ENCODE peak calls at places on chromosomes 11 and 22, in five cellular contexts. T, J, H, M and N are unnamed samples.

GRCh38 chr22:19656541-19657251 is 57.6 kb upstream of the SEPTIN5 start:
- DNase-seq in H (no peak), J (no peak), M (no peak), T (no peak), N (no peak)

GRCh38 chr22:46696225-46696518 is 41.9 kb downstream of the CERK start:
- DNase-seq in M (no peak), T (no peak), H (no peak), J (no peak), N (no peak)

GRCh38 chr11:46541593-46542371 is 52.0 kb downstream of the AMBRA1 start:
- DNase-seq in M (no peak), T (peak), J (no peak), H (no peak), N (no peak)

GRCh38 chr11:94873910-94874575 is 99.3 kb downstream of the CWC15 start:
- DNase-seq in M (no peak), H (no peak), T (no peak), J (no peak), N (no peak)

GRCh38 chr11:116906479-116906878 is 69.1 kb upstream of the APOA1 start:
- DNase-seq in M (no peak), J (no peak), H (no peak), T (no peak), N (no peak)

GRCh38 chr11:76073716-76074115 is 132.6 kb downstream of the WNT11 start:
- DNase-seq in T (no peak), J (no peak), M (no peak), H (no peak), N (no peak)

GRCh38 chr22:35376728-35377472 is 4.0 kb upstream of the HMOX1 start:
- DNase-seq in J (peak), M (peak), H (peak), T (peak), N (peak)

GRCh38 chr11:106077609-106078517 is at the start of gene AASDHPPT:
- DNase-seq in T (no peak), H (peak), J (peak), M (peak), N (peak)

GRCh38 chr11:15897211-15897960 is 459.0 kb downstream of the SOX6 start:
- DNase-seq in M (no peak), T (no peak), H (no peak), J (peak), N (no peak)

GRCh38 chr11:75969626-75970308 is 154.8 kb downstream of the UVRAG start:
- DNase-seq in M (no peak), T (no peak), H (peak), J (peak), N (no peak)

GRCh38 chr11:120182790-120183491 is 27.9 kb upstream of the OAF start:
- DNase-seq in T (peak), J (no peak), M (peak), H (no peak), N (peak)

GRCh38 chr11:96211433-96211832 is 131.6 kb downstream of the MAML2 start:
- DNase-seq in J (no peak), H (no peak), M (no peak), T (no peak), N (no peak)

GRCh38 chr22:45893516-45893915 is 83.4 kb downstream of the WNT7B start:
- DNase-seq in H (no peak), J (no peak), M (no peak), T (no peak), N (no peak)

GRCh38 chr11:66727282-66727882 is 1.6 kb downstream of the SPTBN2 start:
- DNase-seq in H (no peak), T (no peak), M (no peak), J (peak), N (peak)

GRCh38 chr22:39306456-39307361 is 12.7 kb downstream of the RPL3 start:
- DNase-seq in J (no peak), M (peak), H (no peak), T (no peak), N (peak)

GRCh38 chr11:118679483-118679882 is at the start of gene TREH:
- DNase-seq in M (no peak), H (no peak), J (no peak), T (no peak), N (no peak)

GRCh38 chr11:133303262-133303661 is 229.0 kb downstream of the OPCML start:
- DNase-seq in M (no peak), T (no peak), H (no peak), J (no peak), N (no peak)

GRCh38 chr22:41146573-41146972 is 54.2 kb downstream of the EP300 start:
- DNase-seq in M (no peak), J (no peak), T (no peak), H (no peak), N (no peak)

GRCh38 chr22:46043816-46044717 is 67.1 kb upstream of the WNT7B start:
- DNase-seq in H (no peak), T (no peak), M (no peak), J (peak), N (no peak)

GRCh38 chr11:65810046-65810868 is 23.4 kb downstream of the OVOL1 start:
- DNase-seq in T (no peak), M (no peak), J (no peak), H (no peak), N (no peak)

GRCh38 chr11:8948901-8949300 is 6.1 kb upstream of the ASCL3 start:
- DNase-seq in M (no peak), H (no peak), J (no peak), T (no peak), N (no peak)

GRCh38 chr22:49577168-49578060 is 250.3 kb downstream of the BRD1 start:
- DNase-seq in M (no peak), H (no peak), T (no peak), J (no peak), N (no peak)

GRCh38 chr22:49574861-49575702 is 252.6 kb downstream of the BRD1 start:
- DNase-seq in H (no peak), J (no peak), M (no peak), T (no peak), N (no peak)

GRCh38 chr22:49576241-49577141 is 251.2 kb downstream of the BRD1 start:
- DNase-seq in J (no peak), M (no peak), T (no peak), H (no peak), N (no peak)

GRCh38 chr22:49574205-49574604 is 253.5 kb downstream of the BRD1 start:
- DNase-seq in M (no peak), T (no peak), H (no peak), J (no peak), N (no peak)

DNA sequence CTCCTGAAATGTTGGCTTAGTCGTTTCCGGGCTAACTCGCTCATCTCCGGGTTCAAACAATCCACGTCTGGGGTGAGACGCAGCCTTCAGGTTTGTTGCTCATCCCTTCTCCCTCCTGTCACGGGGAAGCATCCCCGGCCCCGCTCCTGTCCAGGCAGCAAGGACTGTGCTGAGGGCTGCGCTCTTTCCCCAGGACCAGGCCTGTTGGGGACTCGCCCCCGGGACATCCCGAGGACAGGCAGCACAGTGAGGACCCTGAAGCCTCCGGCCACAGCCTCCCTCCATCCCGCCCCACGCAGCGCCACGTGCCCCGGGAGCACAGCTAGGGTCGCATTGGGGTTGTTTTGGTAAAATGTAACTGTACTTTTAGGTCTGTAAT is 252.0 kb downstream of the BRD1 start:
- DNase-seq in J (no peak), M (no peak), H (no peak), T (no peak), N (no peak)
- TF ChIP-seq CTCF in J (no peak), M (no peak), H (no peak), T (no peak), N (no peak)

DNA sequence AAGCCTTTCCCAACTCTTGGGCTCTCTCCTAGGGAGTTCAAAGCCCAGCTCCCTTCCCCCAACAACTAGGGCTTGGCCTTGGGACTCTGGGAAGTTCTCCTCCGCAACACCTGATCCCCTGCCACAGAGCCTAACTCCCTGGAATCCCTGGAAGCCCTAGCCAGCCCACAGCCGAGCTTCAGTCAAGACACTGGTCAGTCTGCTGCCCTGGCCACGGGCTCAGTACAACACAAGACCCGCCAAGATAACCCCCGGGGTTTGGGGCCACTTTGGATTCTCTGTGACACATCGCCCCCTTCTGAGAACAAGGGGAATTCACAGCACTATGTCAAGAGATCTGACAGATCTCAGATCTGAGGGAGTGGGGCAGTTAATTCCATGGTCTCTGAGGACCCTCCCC is 58.3 kb downstream of the SLC22A12 start:
- DNase-seq in M (peak), T (no peak), J (peak), H (no peak), N (peak)
- TF ChIP-seq CTCF in M (peak), T (no peak), J (peak), H (peak), N (peak)

GRCh38 chr11:114438303-114438702 is 964 bp upstream of the REXO2 start:
- DNase-seq in J (peak), T (no peak), H (no peak), M (peak), N (no peak)

GRCh38 chr11:114440121-114440860 is 1.0 kb downstream of the REXO2 start:
- DNase-seq in J (no peak), T (no peak), M (no peak), H (no peak), N (no peak)

GRCh38 chr11:114440971-114441810 is 1.9 kb downstream of the REXO2 start:
- DNase-seq in M (no peak), J (no peak), T (no peak), H (no peak), N (no peak)

GRCh38 chr11:114441921-114442320 is 2.7 kb downstream of the REXO2 start:
- DNase-seq in T (no peak), H (no peak), M (no peak), J (no peak), N (no peak)

GRCh38 chr11:114439229-114440120 is at the start of gene REXO2:
- DNase-seq in J (peak), M (peak), T (peak), H (peak), N (peak)
- TF ChIP-seq CTCF in J (peak), M (no peak), T (peak), H (peak), N (no peak)

GRCh38 chr22:21862386-21863242 is 4.8 kb downstream of the MAPK1 start:
- DNase-seq in M (no peak), H (no peak), T (no peak), J (no peak), N (no peak)

GRCh38 chr22:21866821-21867527 is 471 bp downstream of the MAPK1 start:
- DNase-seq in M (no peak), T (no peak), J (no peak), H (no peak), N (no peak)

GRCh38 chr22:21868651-21869050 is 1.2 kb upstream of the MAPK1 start:
- DNase-seq in J (no peak), H (no peak), M (no peak), T (no peak), N (no peak)

GRCh38 chr22:21865041-21865440 is 2.4 kb downstream of the MAPK1 start:
- DNase-seq in J (peak), M (no peak), T (peak), H (peak), N (no peak)

GRCh38 chr22:21867528-21868266 is at the start of gene MAPK1:
- DNase-seq in H (peak), M (peak), T (peak), J (peak), N (peak)
- TF ChIP-seq CTCF in H (no peak), M (peak), T (no peak), J (no peak), N (no peak)

DNA sequence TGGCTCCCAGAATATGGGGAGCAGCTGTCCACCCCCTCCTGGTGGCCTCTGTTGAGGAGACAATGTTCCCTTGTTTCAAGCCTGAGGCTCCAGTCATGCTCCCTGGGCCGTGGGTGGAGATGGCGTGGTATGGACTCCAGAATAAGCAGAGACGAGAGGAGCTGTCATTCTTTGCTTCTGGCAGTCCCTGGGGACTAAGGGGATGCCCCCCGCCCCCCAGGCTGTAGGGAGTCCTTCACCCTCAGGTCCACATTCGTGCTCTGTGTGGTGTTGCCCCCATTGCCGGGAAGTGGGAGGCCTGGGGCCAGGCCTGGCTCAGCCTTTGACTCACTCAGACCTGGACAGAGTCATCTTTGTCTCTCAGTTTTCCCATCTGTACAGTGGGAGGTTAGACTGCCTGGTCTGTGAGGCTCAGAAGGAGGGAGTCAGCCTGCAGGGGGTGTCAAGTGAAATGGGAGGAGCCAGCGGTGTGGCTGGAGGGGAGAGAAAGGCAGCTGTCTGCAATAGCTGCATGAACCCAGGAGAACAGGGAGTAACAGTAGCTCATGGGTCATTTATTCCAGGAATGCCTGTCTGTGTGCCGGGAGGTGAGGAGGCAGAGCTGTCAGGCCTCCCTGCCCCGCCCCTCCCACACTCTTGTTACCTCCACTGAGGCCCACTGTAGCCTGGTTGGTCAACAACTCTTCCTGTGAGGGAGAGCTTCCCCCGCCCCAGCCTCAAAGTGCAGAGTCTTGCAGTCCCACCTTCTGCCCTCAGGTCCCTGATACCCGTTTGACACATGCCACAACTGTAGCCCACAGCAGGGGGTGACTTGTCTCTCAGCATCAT is 6.3 kb downstream of the ARHGEF17 start:
- DNase-seq in T (peak), J (peak), M (no peak), H (no peak), N (peak)
- TF ChIP-seq CTCF in T (no peak), J (no peak), M (no peak), H (no peak), N (no peak)